ENCODE peak calls at places on chromosomes 5 and 9, in nine cellular contexts. Q is A549, O is suprapubic skin, S is ovary, Y is sigmoid colon, X is tibial nerve, W is K562, N is HepG2, H is transverse colon. R is an unnamed sample.

GRCh38 chr9:101254733-101255473 is 129.9 kb downstream of the BAAT start:
- DNase-seq in Q (no peak), O (no peak), S (no peak), Y (no peak), X (no peak), W (no peak), N (peak), H (no peak), R (no peak)

GRCh38 chr5:140242890-140243585 is 59.9 kb downstream of the PFDN1 start:
- DNase-seq in Q (no peak), O (no peak), S (no peak), Y (no peak), X (no peak), W (no peak), N (no peak), H (no peak), R (peak)

GRCh38 chr5:128546658-128547281 is 8.7 kb upstream of the FBN2 start:
- DNase-seq in Q (no peak), O (no peak), S (no peak), Y (no peak), X (no peak), W (no peak), N (no peak), H (no peak), R (no peak)

GRCh38 chr5:131109540-131110255 is 55.4 kb downstream of the HINT1 start:
- DNase-seq in Q (peak), O (no peak), S (no peak), Y (no peak), X (peak), W (peak), N (peak), H (no peak), R (no peak)

GRCh38 chr5:122844136-122844915 is 1.1 kb upstream of the SNX24 start:
- DNase-seq in Q (no peak), O (no peak), S (no peak), Y (no peak), X (no peak), W (peak), N (peak), H (peak), R (peak)

GRCh38 chr5:87246046-87246445 is 21.6 kb upstream of the RASA1 start:
- DNase-seq in Q (no peak), O (no peak), S (no peak), Y (no peak), X (no peak), W (no peak), N (no peak), H (no peak), R (no peak)

GRCh38 chr9:30299126-30299780 is 2085.2 kb upstream of the ACO1 start:
- DNase-seq in Q (no peak), O (no peak), S (no peak), Y (no peak), X (no peak), W (no peak), N (no peak), H (no peak), R (no peak)

GRCh38 chr5:61440086-61440485 is 108.0 kb downstream of the ZSWIM6 start:
- DNase-seq in Q (no peak), O (no peak), S (no peak), Y (no peak), X (no peak), W (no peak), N (no peak), H (no peak), R (no peak)

GRCh38 chr5:60945760-60946253 is 802 bp downstream of the NDUFAF2 start:
- DNase-seq in Q (peak), O (no peak), S (no peak), Y (peak), X (peak), W (peak), N (peak), H (no peak), R (peak)

GRCh38 chr5:33231935-33232334 is 208.8 kb upstream of the TARS1 start:
- DNase-seq in Q (no peak), O (no peak), S (no peak), Y (no peak), X (no peak), W (no peak), N (no peak), H (no peak), R (no peak)

DNA sequence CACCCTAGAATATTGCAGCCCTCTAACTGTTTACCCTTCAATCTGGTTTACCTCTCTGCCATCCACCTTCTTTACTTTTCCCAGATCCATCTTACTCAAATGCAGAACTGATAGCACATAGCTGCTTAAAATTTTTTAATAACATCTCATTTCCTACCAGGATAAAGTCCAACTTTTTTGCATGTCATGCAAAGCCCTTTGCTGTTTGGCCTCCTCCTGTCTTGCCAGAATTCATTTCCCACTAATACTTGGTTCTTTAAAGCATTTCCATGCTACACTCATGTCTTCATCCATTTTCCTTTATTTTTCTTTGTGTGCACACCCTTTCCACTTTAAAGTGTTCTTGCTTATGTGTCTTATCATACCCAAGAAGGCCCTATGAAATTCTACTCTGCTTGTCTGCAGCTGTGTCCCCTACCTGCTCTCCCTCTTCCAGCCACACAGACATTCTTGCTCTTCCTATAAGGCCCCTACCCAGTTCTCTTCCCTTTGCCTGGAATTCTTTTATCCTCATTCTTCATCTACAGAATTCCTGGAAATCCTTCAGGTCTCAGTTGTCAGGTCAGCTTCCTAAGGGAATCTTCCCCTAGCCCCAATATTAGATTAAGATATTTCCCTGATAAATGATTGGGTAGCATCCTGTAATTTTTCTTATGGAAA is 50.3 kb downstream of the TLE4 start:
- DNase-seq in Q (no peak), O (no peak), S (no peak), Y (no peak), X (no peak), W (no peak), N (no peak), H (no peak), R (no peak)
- TF ChIP-seq EP300 in Q (no peak), O (no peak), S (no peak), Y (no peak), X (no peak), W (no peak), N (no peak), H (no peak), R (no peak)

GRCh38 chr9:113677569-113677968 is 198.5 kb upstream of the ZNF618 start:
- DNase-seq in Q (no peak), O (no peak), S (no peak), Y (no peak), X (no peak), W (no peak), N (no peak), H (no peak), R (no peak)

GRCh38 chr9:113677057-113677456 is 199.1 kb upstream of the ZNF618 start:
- DNase-seq in Q (no peak), O (no peak), S (no peak), Y (no peak), X (no peak), W (no peak), N (no peak), H (no peak), R (no peak)

GRCh38 chr9:113675475-113675941 is 200.6 kb upstream of the ZNF618 start:
- DNase-seq in Q (no peak), O (peak), S (peak), Y (peak), X (peak), W (no peak), N (no peak), H (peak), R (peak)

GRCh38 chr9:113674436-113674835 is 201.7 kb upstream of the ZNF618 start:
- DNase-seq in Q (no peak), O (no peak), S (no peak), Y (no peak), X (no peak), W (no peak), N (no peak), H (no peak), R (no peak)

DNA sequence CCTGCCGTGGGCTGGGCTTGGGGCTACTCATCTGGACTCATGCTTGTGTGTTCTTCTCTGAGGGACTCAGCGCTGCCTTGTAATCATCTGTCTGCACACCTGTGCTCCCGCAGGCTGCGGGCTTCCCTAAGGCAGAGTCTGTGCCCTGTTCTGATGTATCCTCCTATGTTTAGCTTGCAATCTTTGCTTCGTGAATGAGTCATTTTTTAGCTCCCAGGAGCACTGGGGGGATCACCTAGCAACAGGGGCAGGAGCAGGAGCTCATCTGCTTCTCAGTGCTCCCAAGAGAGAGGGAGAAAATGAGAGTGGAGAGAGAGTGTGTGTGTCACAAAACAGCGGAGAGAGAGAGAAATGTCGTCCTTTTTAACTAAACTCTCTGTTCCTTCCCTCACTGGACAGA is 202.4 kb upstream of the ZNF618 start:
- DNase-seq in Q (no peak), O (no peak), S (no peak), Y (no peak), X (no peak), W (no peak), N (no peak), H (no peak), R (no peak)
- TF ChIP-seq EP300 in Q (no peak), O (no peak), S (no peak), Y (no peak), X (no peak), W (no peak), N (no peak), H (no peak), R (no peak)

DNA sequence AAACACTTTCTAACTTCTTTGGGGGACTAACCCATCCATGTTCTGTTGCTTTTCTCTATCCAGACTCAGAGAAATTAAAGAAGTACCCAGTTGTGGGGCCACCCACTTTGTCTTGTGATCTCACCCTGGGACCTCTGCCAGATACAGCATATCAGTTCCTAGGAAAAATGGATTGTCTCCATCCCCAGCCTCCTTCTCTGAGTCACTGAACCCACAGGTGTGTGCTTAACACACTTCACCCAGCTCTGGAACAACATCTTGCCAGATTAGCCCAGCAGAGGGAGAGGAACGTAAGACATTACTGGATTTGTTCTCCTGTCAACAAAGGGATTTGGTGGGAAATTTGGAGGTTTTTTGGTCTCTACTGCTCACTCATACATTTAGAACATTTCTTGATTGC is 19.2 kb downstream of the FAM240B start:
- DNase-seq in Q (no peak), O (no peak), S (no peak), Y (no peak), X (peak), W (no peak), N (no peak), H (no peak), R (no peak)
- TF ChIP-seq EP300 in Q (no peak), O (no peak), S (no peak), Y (no peak), X (no peak), W (no peak), N (no peak), H (no peak), R (no peak)

GRCh38 chr5:57280811-57281301 is 107.0 kb downstream of the GPBP1 start:
- DNase-seq in Q (no peak), O (no peak), S (no peak), Y (no peak), X (no peak), W (no peak), N (no peak), H (no peak), R (no peak)
- TF ChIP-seq EP300 in Q (no peak), O (no peak), S (no peak), Y (no peak), X (no peak), W (no peak), N (no peak), H (no peak), R (no peak)

DNA sequence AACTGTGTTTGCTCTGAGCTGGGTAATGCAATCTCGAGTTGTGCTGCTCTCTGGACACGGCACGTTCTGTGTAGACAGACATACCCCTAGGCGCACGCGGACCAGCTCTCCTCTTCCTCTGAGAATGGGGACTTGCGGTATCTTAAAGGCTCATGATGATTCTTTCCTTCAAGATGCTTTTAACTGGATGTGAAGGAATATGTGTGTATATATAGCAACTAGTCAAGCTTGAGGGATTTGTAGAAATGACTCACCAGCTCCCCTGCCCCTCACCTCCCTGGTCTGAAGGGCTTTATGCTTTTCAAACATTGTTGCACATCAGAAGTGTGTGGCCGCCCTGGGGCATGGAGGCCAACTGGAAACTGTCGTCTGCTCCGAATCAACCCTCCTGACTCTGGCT is 105.1 kb upstream of the FCN2 start:
- DNase-seq in Q (no peak), O (no peak), S (no peak), Y (no peak), X (no peak), W (no peak), N (no peak), H (no peak), R (no peak)
- TF ChIP-seq EP300 in Q (no peak), O (no peak), S (no peak), Y (no peak), X (no peak), W (no peak), N (no peak), H (no peak), R (no peak)

DNA sequence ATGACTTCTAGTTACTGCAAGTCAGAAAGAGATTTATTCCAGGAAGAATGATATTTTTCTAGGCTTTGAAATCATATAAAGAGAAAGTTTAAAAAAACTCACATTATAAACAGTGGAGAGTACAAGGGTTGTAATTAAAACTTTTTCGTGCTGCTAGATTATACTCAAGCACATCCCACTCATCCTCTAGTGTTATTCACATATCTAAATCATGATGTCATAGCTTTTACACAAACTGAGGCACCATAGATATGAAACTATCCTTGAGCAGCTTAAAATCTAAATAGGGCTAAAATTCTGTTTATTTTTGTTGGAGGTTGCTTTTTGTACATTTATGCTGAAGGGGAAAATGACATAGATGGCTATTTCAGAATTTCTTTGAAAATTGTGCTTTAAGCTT is 30.0 kb downstream of the TENT2 start:
- DNase-seq in Q (no peak), O (no peak), S (no peak), Y (no peak), X (no peak), W (no peak), N (no peak), H (no peak), R (no peak)
- TF ChIP-seq EP300 in Q (no peak), O (no peak), S (no peak), Y (no peak), X (no peak), W (no peak), N (no peak), H (no peak), R (no peak)

GRCh38 chr9:106878943-106879916 is 16.3 kb downstream of the ZNF462 start:
- DNase-seq in Q (no peak), O (no peak), S (peak), Y (peak), X (peak), W (no peak), N (no peak), H (peak), R (no peak)
- TF ChIP-seq EP300 in Q (no peak), O (no peak), S (no peak), Y (no peak), X (peak), W (no peak), N (no peak), H (no peak), R (peak)

DNA sequence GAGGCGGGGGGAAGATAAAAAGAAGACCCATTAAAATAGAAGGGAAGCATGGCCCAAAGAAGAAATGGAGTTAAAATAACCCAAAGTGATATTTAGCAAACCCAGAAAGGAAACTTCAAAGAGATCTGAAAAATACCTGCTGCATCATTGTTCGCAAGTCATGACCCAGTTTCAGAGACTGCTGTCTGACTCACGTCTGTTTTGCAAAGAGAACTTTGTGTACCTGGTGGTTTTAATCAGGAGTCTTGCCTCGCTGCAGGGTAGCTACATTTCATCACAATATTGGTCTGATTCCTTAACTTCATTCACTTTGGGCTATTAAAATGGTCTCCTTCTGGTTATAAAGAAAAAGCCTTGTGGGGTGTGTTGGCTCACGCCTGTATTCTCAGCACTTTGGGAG is 461.1 kb upstream of the DAP start:
- DNase-seq in Q (no peak), O (no peak), S (no peak), Y (no peak), X (no peak), W (no peak), N (no peak), H (no peak), R (no peak)
- TF ChIP-seq EP300 in Q (no peak), O (no peak), S (no peak), Y (no peak), X (no peak), W (no peak), N (no peak), H (no peak), R (no peak)